ENCODE peak calls at places on chromosomes 4 and X, in ten cellular contexts. One of them, this sample, is unnamed.

GRCh38 chr4:155608231-155608885 is 58.3 kb upstream of the GUCY1A1 start:
- DNase-seq in left lung: no peak
- DNase-seq in retina: no peak
- DNase-seq in neural crest cell: no peak
- DNase-seq in NCI-H1092: no peak
- DNase-seq in iPS-NIHi11: no peak
- DNase-seq in effector CD8-positive, alpha-beta T cell: no peak
- DNase-seq in SIG-M5: no peak
- DNase-seq in esophagus squamous epithelium: no peak
- DNase-seq in heart left ventricle: no peak
- DNase-seq in this sample: no peak

GRCh38 chr4:105990933-105991332 is 95.7 kb downstream of the NPNT start:
- DNase-seq in heart left ventricle: peak; percentile 89
- DNase-seq in SIG-M5: no peak
- DNase-seq in iPS-NIHi11: peak; percentile 33
- DNase-seq in retina: no peak
- DNase-seq in neural crest cell: no peak
- DNase-seq in NCI-H1092: no peak
- DNase-seq in left lung: peak; percentile 70
- DNase-seq in esophagus squamous epithelium: no peak
- DNase-seq in effector CD8-positive, alpha-beta T cell: no peak
- DNase-seq in this sample: peak; percentile 81

GRCh38 chr4:113024373-113024772 is 25.1 kb upstream of the ANK2 start:
- DNase-seq in NCI-H1092: no peak
- DNase-seq in retina: no peak
- DNase-seq in neural crest cell: no peak
- DNase-seq in left lung: no peak
- DNase-seq in esophagus squamous epithelium: no peak
- DNase-seq in effector CD8-positive, alpha-beta T cell: no peak
- DNase-seq in iPS-NIHi11: no peak
- DNase-seq in heart left ventricle: no peak
- DNase-seq in SIG-M5: no peak
- DNase-seq in this sample: no peak

GRCh38 chr4:156949373-156949814 is 22.2 kb downstream of the PDGFC start:
- DNase-seq in iPS-NIHi11: no peak
- DNase-seq in NCI-H1092: no peak
- DNase-seq in retina: no peak
- DNase-seq in neural crest cell: no peak
- DNase-seq in esophagus squamous epithelium: no peak
- DNase-seq in left lung: no peak
- DNase-seq in SIG-M5: no peak
- DNase-seq in heart left ventricle: no peak
- DNase-seq in effector CD8-positive, alpha-beta T cell: no peak
- DNase-seq in this sample: no peak

GRCh38 chrX:151985531-151985930 is 11.1 kb upstream of the GABRE start:
- DNase-seq in iPS-NIHi11: no peak
- DNase-seq in NCI-H1092: no peak
- DNase-seq in effector CD8-positive, alpha-beta T cell: no peak
- DNase-seq in esophagus squamous epithelium: no peak
- DNase-seq in left lung: no peak
- DNase-seq in neural crest cell: no peak
- DNase-seq in retina: no peak
- DNase-seq in SIG-M5: no peak
- DNase-seq in heart left ventricle: no peak
- DNase-seq in this sample: no peak

GRCh38 chr4:74944354-74944793 is 11.5 kb downstream of the PARM1 start:
- DNase-seq in effector CD8-positive, alpha-beta T cell: no peak
- DNase-seq in esophagus squamous epithelium: no peak
- DNase-seq in neural crest cell: no peak
- DNase-seq in NCI-H1092: no peak
- DNase-seq in retina: no peak
- DNase-seq in left lung: peak; percentile 76
- DNase-seq in iPS-NIHi11: no peak
- DNase-seq in SIG-M5: no peak
- DNase-seq in heart left ventricle: no peak
- DNase-seq in this sample: no peak

GRCh38 chr4:3445111-3445820 is 3.5 kb downstream of the HGFAC start:
- DNase-seq in retina: no peak
- DNase-seq in esophagus squamous epithelium: no peak
- DNase-seq in SIG-M5: no peak
- DNase-seq in neural crest cell: no peak
- DNase-seq in NCI-H1092: no peak
- DNase-seq in left lung: no peak
- DNase-seq in iPS-NIHi11: no peak
- DNase-seq in effector CD8-positive, alpha-beta T cell: no peak
- DNase-seq in heart left ventricle: no peak
- DNase-seq in this sample: no peak

GRCh38 chrX:1012678-1013300 is 199.7 kb downstream of the CRLF2 start:
- DNase-seq in left lung: no peak
- DNase-seq in retina: no peak
- DNase-seq in iPS-NIHi11: no peak
- DNase-seq in NCI-H1092: no peak
- DNase-seq in heart left ventricle: no peak
- DNase-seq in neural crest cell: no peak
- DNase-seq in esophagus squamous epithelium: no peak
- DNase-seq in effector CD8-positive, alpha-beta T cell: no peak
- DNase-seq in SIG-M5: no peak
- DNase-seq in this sample: no peak

GRCh38 chrX:132810488-132810887 is 147.9 kb downstream of the HS6ST2 start:
- DNase-seq in esophagus squamous epithelium: no peak
- DNase-seq in heart left ventricle: no peak
- DNase-seq in retina: no peak
- DNase-seq in SIG-M5: no peak
- DNase-seq in left lung: no peak
- DNase-seq in effector CD8-positive, alpha-beta T cell: no peak
- DNase-seq in NCI-H1092: no peak
- DNase-seq in neural crest cell: no peak
- DNase-seq in iPS-NIHi11: no peak
- DNase-seq in this sample: no peak

GRCh38 chr4:179803857-179804256 is 2361.6 kb upstream of the AGA start:
- DNase-seq in esophagus squamous epithelium: no peak
- DNase-seq in SIG-M5: no peak
- DNase-seq in left lung: no peak
- DNase-seq in heart left ventricle: no peak
- DNase-seq in effector CD8-positive, alpha-beta T cell: no peak
- DNase-seq in iPS-NIHi11: no peak
- DNase-seq in NCI-H1092: no peak
- DNase-seq in neural crest cell: no peak
- DNase-seq in retina: no peak
- DNase-seq in this sample: no peak

GRCh38 chr4:82744284-82744963 is 54.2 kb downstream of the SCD5 start:
- DNase-seq in iPS-NIHi11: peak; percentile 38
- DNase-seq in SIG-M5: no peak
- DNase-seq in neural crest cell: no peak
- DNase-seq in heart left ventricle: no peak
- DNase-seq in effector CD8-positive, alpha-beta T cell: no peak
- DNase-seq in left lung: peak; percentile 61
- DNase-seq in esophagus squamous epithelium: no peak
- DNase-seq in retina: no peak
- DNase-seq in NCI-H1092: no peak
- DNase-seq in this sample: no peak

GRCh38 chr4:139419388-139419914 is 34.5 kb upstream of the RAB33B start:
- DNase-seq in NCI-H1092: no peak
- DNase-seq in neural crest cell: no peak
- DNase-seq in iPS-NIHi11: no peak
- DNase-seq in esophagus squamous epithelium: no peak
- DNase-seq in heart left ventricle: peak; percentile 56
- DNase-seq in left lung: no peak
- DNase-seq in retina: no peak
- DNase-seq in effector CD8-positive, alpha-beta T cell: no peak
- DNase-seq in SIG-M5: peak; percentile 18
- DNase-seq in this sample: peak; percentile 7

GRCh38 chrX:150935466-150935865 is 37.0 kb upstream of the CD99L2 start:
- DNase-seq in NCI-H1092: no peak
- DNase-seq in neural crest cell: no peak
- DNase-seq in retina: no peak
- DNase-seq in esophagus squamous epithelium: no peak
- DNase-seq in SIG-M5: no peak
- DNase-seq in iPS-NIHi11: no peak
- DNase-seq in heart left ventricle: no peak
- DNase-seq in left lung: no peak
- DNase-seq in effector CD8-positive, alpha-beta T cell: no peak
- DNase-seq in this sample: no peak

GRCh38 chr4:60133414-60133813 is 1066.7 kb upstream of the ADGRL3 start:
- DNase-seq in left lung: no peak
- DNase-seq in esophagus squamous epithelium: no peak
- DNase-seq in NCI-H1092: no peak
- DNase-seq in heart left ventricle: no peak
- DNase-seq in iPS-NIHi11: no peak
- DNase-seq in SIG-M5: no peak
- DNase-seq in retina: no peak
- DNase-seq in neural crest cell: no peak
- DNase-seq in effector CD8-positive, alpha-beta T cell: no peak
- DNase-seq in this sample: no peak

GRCh38 chr4:6688879-6689505 is 4.7 kb upstream of the S100P start:
- DNase-seq in SIG-M5: peak; percentile 72
- DNase-seq in effector CD8-positive, alpha-beta T cell: peak; percentile 44
- DNase-seq in retina: peak; percentile 30
- DNase-seq in NCI-H1092: no peak
- DNase-seq in neural crest cell: peak; percentile 39
- DNase-seq in iPS-NIHi11: peak; percentile 60
- DNase-seq in heart left ventricle: no peak
- DNase-seq in esophagus squamous epithelium: no peak
- DNase-seq in left lung: peak; percentile 67
- DNase-seq in this sample: peak; percentile 98

GRCh38 chr4:68817386-68817785 is 1.6 kb downstream of the UGT2B10 start:
- DNase-seq in esophagus squamous epithelium: no peak
- DNase-seq in heart left ventricle: no peak
- DNase-seq in iPS-NIHi11: no peak
- DNase-seq in NCI-H1092: no peak
- DNase-seq in neural crest cell: no peak
- DNase-seq in left lung: no peak
- DNase-seq in retina: no peak
- DNase-seq in effector CD8-positive, alpha-beta T cell: no peak
- DNase-seq in SIG-M5: no peak
- DNase-seq in this sample: no peak

GRCh38 chrX:118839334-118839958 is 15.8 kb downstream of the ZCCHC12 start:
- DNase-seq in neural crest cell: peak; percentile 69
- DNase-seq in iPS-NIHi11: peak; percentile 85
- DNase-seq in NCI-H1092: peak; percentile 35
- DNase-seq in retina: peak; percentile 87
- DNase-seq in left lung: peak; percentile 84
- DNase-seq in heart left ventricle: peak; percentile 80
- DNase-seq in SIG-M5: no peak
- DNase-seq in esophagus squamous epithelium: no peak
- DNase-seq in effector CD8-positive, alpha-beta T cell: peak; percentile 45
- DNase-seq in this sample: peak; percentile 24

GRCh38 chr4:39970559-39971270 is 7.0 kb downstream of the PDS5A start:
- DNase-seq in heart left ventricle: no peak
- DNase-seq in esophagus squamous epithelium: no peak
- DNase-seq in NCI-H1092: no peak
- DNase-seq in left lung: peak; percentile 47
- DNase-seq in SIG-M5: no peak
- DNase-seq in iPS-NIHi11: no peak
- DNase-seq in neural crest cell: no peak
- DNase-seq in retina: no peak
- DNase-seq in effector CD8-positive, alpha-beta T cell: no peak
- DNase-seq in this sample: no peak

GRCh38 chrX:34859191-34859590 is 83.4 kb upstream of the FAM47B start:
- DNase-seq in left lung: no peak
- DNase-seq in iPS-NIHi11: no peak
- DNase-seq in retina: no peak
- DNase-seq in heart left ventricle: no peak
- DNase-seq in SIG-M5: no peak
- DNase-seq in neural crest cell: no peak
- DNase-seq in NCI-H1092: peak; percentile 2
- DNase-seq in esophagus squamous epithelium: no peak
- DNase-seq in effector CD8-positive, alpha-beta T cell: no peak
- DNase-seq in this sample: no peak

GRCh38 chr4:183639291-183639690 is 19.7 kb downstream of the RWDD4 start:
- DNase-seq in neural crest cell: no peak
- DNase-seq in iPS-NIHi11: no peak
- DNase-seq in heart left ventricle: no peak
- DNase-seq in esophagus squamous epithelium: no peak
- DNase-seq in retina: no peak
- DNase-seq in NCI-H1092: no peak
- DNase-seq in SIG-M5: no peak
- DNase-seq in effector CD8-positive, alpha-beta T cell: no peak
- DNase-seq in left lung: no peak
- DNase-seq in this sample: no peak

GRCh38 chr4:107183155-107183774 is 147.2 kb upstream of the DKK2 start:
- DNase-seq in neural crest cell: peak; percentile 30
- DNase-seq in esophagus squamous epithelium: no peak
- DNase-seq in NCI-H1092: peak; percentile 4
- DNase-seq in heart left ventricle: no peak
- DNase-seq in retina: peak; percentile 49
- DNase-seq in effector CD8-positive, alpha-beta T cell: no peak
- DNase-seq in left lung: no peak
- DNase-seq in SIG-M5: no peak
- DNase-seq in iPS-NIHi11: peak; percentile 52
- DNase-seq in this sample: peak; percentile 1

GRCh38 chr4:6907658-6908191 is 1.9 kb upstream of the TBC1D14 start:
- DNase-seq in left lung: peak; percentile 34
- DNase-seq in esophagus squamous epithelium: no peak
- DNase-seq in retina: no peak
- DNase-seq in neural crest cell: no peak
- DNase-seq in iPS-NIHi11: peak; percentile 70
- DNase-seq in NCI-H1092: no peak
- DNase-seq in effector CD8-positive, alpha-beta T cell: no peak
- DNase-seq in SIG-M5: no peak
- DNase-seq in heart left ventricle: no peak
- DNase-seq in this sample: no peak

GRCh38 chr4:90030953-90031352 is 96.2 kb upstream of the CCSER1 start:
- DNase-seq in NCI-H1092: no peak
- DNase-seq in retina: no peak
- DNase-seq in left lung: no peak
- DNase-seq in heart left ventricle: no peak
- DNase-seq in SIG-M5: no peak
- DNase-seq in effector CD8-positive, alpha-beta T cell: no peak
- DNase-seq in esophagus squamous epithelium: no peak
- DNase-seq in neural crest cell: no peak
- DNase-seq in iPS-NIHi11: peak; percentile 19
- DNase-seq in this sample: no peak